ENCODE peak calls at places on chromosomes 4 and X, in nine cellular contexts. R is thyroid gland, J is GM12878, X is esophagus muscularis mucosa, O is suprapubic skin, P is IMR-90, A is K562, M is breast epithelium, G is adrenal gland. T is an unnamed sample.

GRCh38 chr4:8585721-8586161 is 5.5 kb downstream of the GPR78 start:
- DNase-seq in X (no peak), P (no peak), O (peak; percentile 53), M (no peak), A (no peak), R (no peak), G (no peak), J (no peak), T (no peak)

GRCh38 chrX:39905475-39905889 is 192.3 kb downstream of the BCOR start:
- DNase-seq in X (no peak), M (no peak), A (peak; percentile 38), J (no peak), P (peak; percentile 19), G (no peak), O (no peak), R (peak; percentile 67), T (peak; percentile 68)

GRCh38 chr4:68613752-68614151 is 37.6 kb upstream of the UGT2B17 start:
- DNase-seq in P (no peak), A (no peak), R (no peak), J (no peak), X (no peak), G (no peak), M (no peak), O (no peak), T (no peak)

GRCh38 chr4:105236202-105236916 is 89.7 kb downstream of the TET2 start:
- DNase-seq in R (no peak), X (no peak), M (no peak), P (no peak), A (no peak), G (no peak), J (peak; percentile 68), O (no peak), T (no peak)

GRCh38 chr4:16439003-16439402 is 212.7 kb upstream of the TAPT1 start:
- DNase-seq in M (no peak), G (no peak), X (peak; percentile 31), O (no peak), P (peak; percentile 43), J (no peak), A (no peak), R (no peak), T (no peak)

GRCh38 chr4:74098628-74098995 is 383 bp downstream of the CXCL2 start:
- DNase-seq in X (no peak), P (no peak), O (no peak), R (peak; percentile 9), A (peak; percentile 37), G (peak; percentile 32), J (no peak), M (no peak), T (no peak)

GRCh38 chr4:163332526-163333405 is at the start of gene NPY1R:
- DNase-seq in X (no peak), O (no peak), M (peak; percentile 71), R (peak; percentile 67), A (peak; percentile 76), P (peak; percentile 73), G (peak; percentile 84), J (peak; percentile 1), T (peak; percentile 55)

GRCh38 chr4:82744284-82744963 is 54.2 kb downstream of the SCD5 start:
- DNase-seq in O (no peak), J (no peak), M (peak; percentile 26), X (no peak), G (no peak), R (peak; percentile 96), A (no peak), P (no peak), T (no peak)

GRCh38 chrX:40012039-40012799 is 85.5 kb downstream of the BCOR start:
- DNase-seq in O (peak; percentile 71), X (no peak), M (no peak), P (peak; percentile 71), A (no peak), J (no peak), G (peak; percentile 41), R (no peak), T (peak; percentile 40)

GRCh38 chrX:24355095-24355494 is 5.3 kb upstream of the SUPT20HL1 start:
- DNase-seq in A (no peak), X (no peak), G (no peak), M (no peak), O (no peak), R (no peak), J (no peak), P (peak; percentile 12), T (no peak)

GRCh38 chrX:77527233-77528001 is 80.2 kb downstream of the FGF16 start:
- DNase-seq in A (peak; percentile 83), O (no peak), G (peak; percentile 38), R (no peak), M (no peak), P (no peak), J (no peak), X (no peak), T (no peak)

GRCh38 chr4:151098191-151098590 is 1.2 kb upstream of the RPS3A start:
- DNase-seq in M (no peak), O (no peak), J (no peak), R (peak; percentile 74), P (no peak), A (no peak), X (no peak), G (peak; percentile 32), T (peak; percentile 16)

GRCh38 chrX:154327026-154327820 is 31.6 kb downstream of the TKTL1 start:
- DNase-seq in X (no peak), O (no peak), P (no peak), M (no peak), G (peak; percentile 47), A (no peak), R (peak; percentile 41), J (no peak), T (no peak)

GRCh38 chr4:140870427-140870826 is 114.2 kb upstream of the TBC1D9 start:
- DNase-seq in J (no peak), M (no peak), R (peak; percentile 44), O (no peak), X (peak; percentile 37), P (no peak), G (no peak), A (no peak), T (no peak)

GRCh38 chr4:122827258-122827887 is 742 bp downstream of the FGF2 start:
- DNase-seq in A (peak; percentile 62), J (peak; percentile 8), G (no peak), R (peak; percentile 15), O (peak; percentile 81), M (peak; percentile 20), X (no peak), P (peak; percentile 25), T (peak; percentile 60)

GRCh38 chrX:136666088-136666487 is 18.1 kb downstream of the CD40LG start:
- DNase-seq in P (no peak), J (no peak), A (no peak), R (no peak), X (no peak), O (no peak), G (no peak), M (no peak), T (no peak)

GRCh38 chr4:78166582-78166981 is 109.5 kb downstream of the FRAS1 start:
- DNase-seq in G (no peak), A (no peak), R (no peak), J (no peak), O (no peak), X (no peak), M (no peak), P (no peak), T (no peak)

GRCh38 chrX:107677909-107678308 is 49.6 kb downstream of the PRPS1 start:
- DNase-seq in P (no peak), X (no peak), R (no peak), G (no peak), A (no peak), O (no peak), M (no peak), J (no peak), T (no peak)
- H3K4me1 ChIP-seq in P (peaks cover 1% of the 10 kb centered on the region), X (peaks cover 25% of the 10 kb centered on the region), R (peaks cover 50% of the 10 kb centered on the region), G (peaks cover 3% of the 10 kb centered on the region), A (peaks cover 25% of the 10 kb centered on the region), O (peaks cover 60% of the 10 kb centered on the region), M (peaks cover 11% of the 10 kb centered on the region), J (peaks cover 22% of the 10 kb centered on the region), T (peaks cover 10% of the 10 kb centered on the region)

GRCh38 chrX:79365591-79365990 is 1.5 kb downstream of the ITM2A start:
- DNase-seq in X (no peak), A (no peak), R (no peak), O (no peak), M (no peak), J (no peak), P (no peak), G (no peak), T (no peak)

GRCh38 chrX:79367907-79368306 is 773 bp upstream of the ITM2A start:
- DNase-seq in O (no peak), R (no peak), J (no peak), G (no peak), M (no peak), P (no peak), X (no peak), A (no peak), T (no peak)

GRCh38 chrX:79369871-79370270 is 2.7 kb upstream of the ITM2A start:
- DNase-seq in A (no peak), J (no peak), R (no peak), G (no peak), X (no peak), M (no peak), P (no peak), O (no peak), T (no peak)

GRCh38 chrX:79366556-79366887 is 612 bp downstream of the ITM2A start:
- DNase-seq in J (no peak), R (no peak), P (no peak), O (no peak), A (no peak), M (no peak), X (no peak), G (no peak), T (peak; percentile 12)

GRCh38 chrX:79366888-79367749 is at the start of gene ITM2A:
- DNase-seq in G (no peak), R (peak; percentile 31), J (no peak), A (peak; percentile 85), P (no peak), M (peak; percentile 27), O (peak; percentile 71), X (no peak), T (peak; percentile 28)
- TF ChIP-seq POLR2A in G (no peak), R (peak; percentile 60), J (peak; percentile 59), A (peak; percentile 55), P (no peak), M (no peak), O (no peak), X (no peak), T (peak; percentile 18)

GRCh38 chrX:155767101-155767878 is 113.9 kb upstream of the VAMP7 start:
- DNase-seq in M (peak; percentile 24), J (peak; percentile 4), O (no peak), G (peak; percentile 64), R (peak; percentile 62), A (peak; percentile 84), X (no peak), P (peak; percentile 74), T (peak; percentile 59)
- H3K4me1 ChIP-seq in M (no peaks in the 10 kb centered on the region), J (no peaks in the 10 kb centered on the region), O (peaks cover 4% of the 10 kb centered on the region), G (peaks cover 5% of the 10 kb centered on the region), R (no peaks in the 10 kb centered on the region), A (no peaks in the 10 kb centered on the region), X (no peaks in the 10 kb centered on the region), P (peaks cover 2% of the 10 kb centered on the region), T (no peaks in the 10 kb centered on the region)

DNA sequence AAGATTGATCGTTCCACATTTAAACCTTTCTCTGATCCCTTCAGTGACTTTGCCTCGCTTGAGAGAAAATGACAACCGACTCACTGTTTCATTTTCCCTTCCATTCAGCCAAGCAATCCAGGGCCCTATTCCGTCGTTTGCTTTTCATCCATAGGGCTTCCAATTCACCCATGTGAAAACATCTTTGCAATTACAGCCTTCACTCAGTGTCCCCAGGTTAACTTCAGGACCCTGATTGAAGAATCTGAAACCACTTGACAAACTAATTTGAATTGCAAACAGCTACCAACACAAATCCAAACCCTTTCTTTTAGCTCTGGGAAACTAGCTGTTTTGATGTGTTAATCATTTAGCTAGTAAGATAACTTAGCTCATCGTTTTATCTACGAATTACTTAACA is 120.2 kb upstream of the FAM9C start:
- DNase-seq in M (no peak), P (no peak), R (no peak), J (no peak), X (no peak), G (no peak), A (no peak), O (no peak), T (no peak)
- TF ChIP-seq POLR2A in M (no peak), P (no peak), R (no peak), J (no peak), X (no peak), G (no peak), A (no peak), O (no peak), T (no peak)